ENCODE peak calls at places on chromosome 2, in six cellular contexts. F is naive thymus-derived CD4-positive, alpha-beta T cell; K is right atrium auricular region; M is effector memory CD4-positive, alpha-beta T cell; B is stomach; D is heart right ventricle. S is an unnamed sample.

GRCh38 chr2:203532957-203533695 is 2.0 kb downstream of the RAPH1 start:
- DNase-seq in F (peak; percentile 1), K (no peak), M (no peak), B (no peak), D (peak; percentile 54), S (no peak)

GRCh38 chr2:3522851-3523481 is 3.6 kb upstream of the ADI1 start:
- DNase-seq in F (no peak), K (peak; percentile 60), M (no peak), B (peak; percentile 55), D (no peak), S (no peak)

GRCh38 chr2:20525041-20526035 is 78.5 kb downstream of the RHOB start:
- DNase-seq in F (no peak), K (peak; percentile 80), M (no peak), B (peak; percentile 44), D (peak; percentile 37), S (no peak)

GRCh38 chr2:135473567-135473966 is 57.5 kb downstream of the ZRANB3 start:
- DNase-seq in F (peak; percentile 27), K (no peak), M (no peak), B (no peak), D (no peak), S (no peak)

GRCh38 chr2:5540856-5541255 is 151.3 kb upstream of the SOX11 start:
- DNase-seq in F (no peak), K (no peak), M (no peak), B (no peak), D (no peak), S (no peak)

GRCh38 chr2:159982270-159982669 is 80.1 kb downstream of the PLA2R1 start:
- DNase-seq in F (no peak), K (no peak), M (no peak), B (no peak), D (no peak), S (no peak)

GRCh38 chr2:240964221-240964853 is 34.1 kb upstream of the SNED1 start:
- DNase-seq in F (no peak), K (peak; percentile 55), M (no peak), B (peak; percentile 17), D (no peak), S (no peak)

GRCh38 chr2:217636578-217637267 is 366.1 kb downstream of the TNS1 start:
- DNase-seq in F (no peak), K (no peak), M (no peak), B (no peak), D (no peak), S (no peak)

GRCh38 chr2:46999857-47000678 is 84.5 kb upstream of the MCFD2 start:
- DNase-seq in F (no peak), K (no peak), M (no peak), B (no peak), D (no peak), S (peak; percentile 30)

GRCh38 chr2:120851116-120851773 is 115.6 kb downstream of the GLI2 start:
- DNase-seq in F (no peak), K (no peak), M (no peak), B (no peak), D (no peak), S (no peak)

GRCh38 chr2:100747996-100748615 is 71.8 kb upstream of the NPAS2 start:
- DNase-seq in F (no peak), K (no peak), M (no peak), B (no peak), D (no peak), S (no peak)

GRCh38 chr2:9778471-9779402 is 64.5 kb upstream of the TAF1B start:
- DNase-seq in F (no peak), K (no peak), M (no peak), B (no peak), D (no peak), S (no peak)

GRCh38 chr2:9782197-9782719 is 61.0 kb upstream of the TAF1B start:
- DNase-seq in F (peak; percentile 63), K (no peak), M (peak; percentile 72), B (no peak), D (no peak), S (no peak)

GRCh38 chr2:9781252-9781651 is 62.0 kb upstream of the TAF1B start:
- DNase-seq in F (no peak), K (no peak), M (no peak), B (no peak), D (no peak), S (no peak)

GRCh38 chr2:9779572-9780264 is 63.6 kb upstream of the TAF1B start:
- DNase-seq in F (no peak), K (no peak), M (no peak), B (no peak), D (no peak), S (no peak)

DNA sequence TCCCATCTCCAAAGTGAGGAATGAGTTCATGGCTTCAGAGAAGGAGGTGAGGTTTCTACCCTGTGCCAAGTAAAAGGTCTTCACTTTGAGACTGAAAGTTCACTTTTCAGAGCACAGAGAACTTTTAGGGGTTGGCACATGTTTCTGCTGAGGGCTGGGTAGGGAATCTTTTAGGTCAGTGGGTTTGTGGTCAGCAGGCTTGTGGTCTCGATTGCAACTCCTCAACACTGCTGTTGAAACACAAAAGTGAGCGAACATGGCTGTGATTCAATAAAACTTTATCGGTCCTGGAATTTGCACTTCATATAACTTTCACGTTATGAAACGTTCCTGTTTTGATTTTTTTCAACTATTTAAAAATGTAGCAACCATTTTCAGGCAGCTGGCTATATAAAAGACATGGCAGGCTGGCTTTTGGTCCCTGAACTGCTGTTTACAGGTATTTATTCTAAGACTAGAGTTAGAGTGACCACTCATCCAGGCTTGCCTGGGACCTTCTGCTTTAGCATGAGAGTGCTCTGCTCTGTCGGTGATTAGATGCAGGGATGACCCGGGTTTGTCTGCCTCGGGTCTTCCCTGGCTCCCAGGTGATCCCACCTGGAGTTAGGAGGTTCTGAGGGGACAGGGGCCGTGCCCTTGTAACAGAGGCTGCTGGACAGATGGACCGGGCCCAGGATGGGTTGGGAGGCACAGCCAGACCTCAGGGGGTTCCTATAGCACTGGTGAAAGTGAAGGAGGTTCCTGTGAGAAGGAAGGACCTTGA is 62.7 kb upstream of the TAF1B start:
- DNase-seq in F (no peak), K (no peak), M (peak; percentile 57), B (no peak), D (no peak), S (no peak)
- H3K27ac ChIP-seq in F (peak overlapping the region; percentile 33), K (no peak overlapping the region), M (peak overlapping the region; percentile 83), B (no peak overlapping the region), D (no peak overlapping the region), S (no peak overlapping the region)

GRCh38 chr2:232925769-232926163 is 55.7 kb downstream of the SNORC start:
- DNase-seq in F (no peak), K (no peak), M (no peak), B (no peak), D (no peak), S (no peak)

GRCh38 chr2:232927041-232927792 is 57.2 kb downstream of the SNORC start:
- DNase-seq in F (no peak), K (no peak), M (no peak), B (no peak), D (no peak), S (no peak)

GRCh38 chr2:232924433-232924832 is 54.4 kb downstream of the SNORC start:
- DNase-seq in F (no peak), K (no peak), M (no peak), B (no peak), D (no peak), S (no peak)

GRCh38 chr2:232926448-232927040 is 56.5 kb downstream of the SNORC start:
- DNase-seq in F (no peak), K (no peak), M (no peak), B (no peak), D (no peak), S (no peak)

DNA sequence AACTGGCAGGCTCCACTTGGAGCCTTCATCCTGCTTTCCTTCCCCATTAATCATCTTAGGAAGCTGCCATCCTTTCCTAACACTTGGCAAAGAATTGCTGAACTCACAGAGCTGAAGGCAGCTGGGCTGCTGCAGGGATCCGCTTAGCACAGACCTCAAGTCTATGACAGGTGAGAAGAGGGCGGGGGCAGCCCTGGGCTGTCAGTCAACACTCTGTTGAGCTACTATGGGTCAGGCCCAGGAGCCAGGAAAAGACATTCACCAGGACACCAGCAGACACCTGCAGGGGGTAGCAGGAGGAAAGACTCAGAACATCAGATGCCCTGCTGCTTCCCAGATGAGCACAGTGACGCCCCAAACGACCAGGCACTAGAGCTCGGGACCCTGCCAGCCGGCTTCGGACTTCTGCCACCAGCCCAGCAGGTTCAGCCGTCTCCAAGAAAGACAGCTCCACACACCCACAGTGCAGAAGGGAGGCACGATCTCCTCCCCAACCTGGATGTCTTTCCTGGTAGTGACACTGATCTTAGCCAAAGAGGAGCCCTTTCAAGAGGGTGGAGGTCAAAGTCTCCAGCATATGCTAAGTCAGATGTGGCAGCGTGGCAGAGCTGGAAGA is 55.2 kb downstream of the SNORC start:
- DNase-seq in F (no peak), K (no peak), M (no peak), B (no peak), D (no peak), S (no peak)
- H3K27ac ChIP-seq in F (no peak overlapping the region), K (no peak overlapping the region), M (no peak overlapping the region), B (no peak overlapping the region), D (no peak overlapping the region), S (no peak overlapping the region)

GRCh38 chr2:66466435-66466834 is 31.5 kb downstream of the MEIS1 start:
- DNase-seq in F (no peak), K (no peak), M (no peak), B (no peak), D (no peak), S (no peak)
- H3K27ac ChIP-seq in F (no peak overlapping the region), K (no peak overlapping the region), M (no peak overlapping the region), B (no peak overlapping the region), D (no peak overlapping the region), S (no peak overlapping the region)

DNA sequence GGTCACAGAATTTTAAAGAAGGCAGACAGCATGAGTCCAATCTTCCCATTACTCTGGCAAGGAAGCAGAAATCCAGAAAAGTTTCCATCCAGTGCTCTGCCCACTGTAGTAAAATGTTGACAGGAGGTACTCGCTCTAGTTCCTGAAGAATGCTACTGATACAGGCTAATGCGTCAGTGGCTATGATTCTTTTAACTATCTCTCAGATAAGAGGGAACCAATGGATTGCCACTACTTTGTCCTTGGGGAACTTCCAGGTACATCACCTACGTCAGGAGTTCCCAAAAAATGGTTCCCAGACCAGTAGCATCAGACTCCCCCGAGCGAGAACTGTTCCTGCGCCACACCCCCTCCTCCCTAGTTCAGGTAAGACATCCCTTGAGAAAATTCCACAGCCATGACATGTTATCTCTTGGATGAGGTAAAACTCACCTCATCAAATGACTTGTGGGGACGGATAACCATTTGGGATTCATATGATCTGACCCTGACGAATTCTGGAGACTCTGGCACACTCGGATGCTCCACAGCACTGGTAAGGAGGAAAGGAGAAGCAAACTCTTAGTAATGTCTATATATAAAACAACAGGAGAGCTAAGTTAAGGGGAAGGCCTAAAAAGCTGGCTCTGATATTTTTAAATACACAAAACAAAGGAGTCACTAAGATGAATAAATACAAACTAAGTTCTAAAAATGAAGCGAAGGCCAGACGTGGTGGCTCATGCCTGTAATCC is 16.5 kb downstream of the STARD7 start:
- DNase-seq in F (no peak), K (no peak), M (no peak), B (no peak), D (no peak), S (no peak)
- H3K27ac ChIP-seq in F (no peak overlapping the region), K (no peak overlapping the region), M (no peak overlapping the region), B (no peak overlapping the region), D (peak overlapping the region; percentile 36), S (no peak overlapping the region)